ENCODE peak calls at places on chromosome 17, in eight cellular contexts. E is neural progenitor cell, A is uterus, J is left ventricle myocardium inferior, Q is K562, F is adrenal gland, L is right atrium auricular region, C is mucosa of descending colon. H is an unnamed sample.

GRCh38 chr17:78341559-78342437 is 18.1 kb downstream of the SOCS3 start:
- DNase-seq in E (peak; percentile 90), A (peak; percentile 77), J (peak; percentile 85), Q (peak; percentile 88), F (peak; percentile 77), L (no peak), C (peak; percentile 85), H (no peak)

GRCh38 chr17:43758086-43758485 is 505 bp downstream of the SOST start:
- DNase-seq in E (no peak), A (no peak), J (no peak), Q (no peak), F (no peak), L (no peak), C (no peak), H (no peak)

GRCh38 chr17:77266213-77266612 is 125.4 kb downstream of the SEC14L1 start:
- DNase-seq in E (no peak), A (no peak), J (no peak), Q (no peak), F (no peak), L (no peak), C (no peak), H (no peak)

GRCh38 chr17:80221401-80221800 is 1.2 kb downstream of the SLC26A11 start:
- DNase-seq in E (no peak), A (no peak), J (no peak), Q (no peak), F (peak; percentile 51), L (no peak), C (no peak), H (no peak)

GRCh38 chr17:9307313-9307998 is 268.2 kb downstream of the STX8 start:
- DNase-seq in E (peak; percentile 24), A (no peak), J (no peak), Q (no peak), F (no peak), L (no peak), C (no peak), H (no peak)

GRCh38 chr17:45123930-45124796 is 8.2 kb downstream of the PLCD3 start:
- DNase-seq in E (no peak), A (peak; percentile 89), J (no peak), Q (peak; percentile 89), F (peak; percentile 86), L (peak; percentile 82), C (peak; percentile 87), H (peak; percentile 69)

GRCh38 chr17:2637422-2637821 is 44.0 kb downstream of the PAFAH1B1 start:
- DNase-seq in E (no peak), A (no peak), J (no peak), Q (no peak), F (no peak), L (no peak), C (no peak), H (no peak)

GRCh38 chr17:58308173-58308984 is 20.2 kb downstream of the TSPOAP1 start:
- DNase-seq in E (peak; percentile 66), A (no peak), J (no peak), Q (no peak), F (no peak), L (no peak), C (no peak), H (no peak)

GRCh38 chr17:7440113-7440822 is 956 bp downstream of the FGF11 start:
- DNase-seq in E (peak; percentile 73), A (peak; percentile 67), J (peak; percentile 71), Q (peak; percentile 19), F (peak; percentile 89), L (peak; percentile 63), C (peak; percentile 69), H (no peak)

GRCh38 chr17:47945080-47945479 is 3.7 kb downstream of the PNPO start:
- DNase-seq in E (no peak), A (peak; percentile 61), J (no peak), Q (no peak), F (no peak), L (no peak), C (no peak), H (no peak)

GRCh38 chr17:47888293-47888692 is 7.7 kb upstream of the SP2 start:
- DNase-seq in E (no peak), A (no peak), J (no peak), Q (no peak), F (no peak), L (no peak), C (no peak), H (no peak)

GRCh38 chr17:1109606-1110523 is 69.9 kb downstream of the ABR start:
- DNase-seq in E (peak; percentile 78), A (no peak), J (no peak), Q (no peak), F (no peak), L (no peak), C (peak; percentile 91), H (no peak)

GRCh38 chr17:10600551-10600950 is 51.1 kb upstream of the MYH2 start:
- DNase-seq in E (no peak), A (no peak), J (no peak), Q (no peak), F (no peak), L (no peak), C (no peak), H (no peak)

GRCh38 chr17:60506312-60506711 is 19.7 kb downstream of the APPBP2 start:
- DNase-seq in E (no peak), A (no peak), J (no peak), Q (peak; percentile 29), F (no peak), L (no peak), C (no peak), H (no peak)

GRCh38 chr17:30000755-30001257 is 59.4 kb downstream of the EFCAB5 start:
- DNase-seq in E (no peak), A (no peak), J (no peak), Q (no peak), F (no peak), L (no peak), C (no peak), H (no peak)

GRCh38 chr17:44001461-44001920 is 2.9 kb upstream of the NAGS start:
- DNase-seq in E (no peak), A (no peak), J (no peak), Q (no peak), F (no peak), L (no peak), C (peak; percentile 17), H (no peak)

GRCh38 chr17:47735536-47736011 is 2.5 kb downstream of the TBX21 start:
- DNase-seq in E (no peak), A (no peak), J (no peak), Q (no peak), F (no peak), L (no peak), C (no peak), H (no peak)

GRCh38 chr17:29042679-29043538 is at the start of gene PIPOX:
- DNase-seq in E (peak; percentile 92), A (no peak), J (no peak), Q (peak; percentile 38), F (peak; percentile 66), L (no peak), C (no peak), H (no peak)

GRCh38 chr17:27882162-27882840 is 10.9 kb downstream of the LYRM9 start:
- DNase-seq in E (no peak), A (no peak), J (no peak), Q (no peak), F (no peak), L (no peak), C (no peak), H (no peak)

GRCh38 chr17:56324676-56325075 is 171.4 kb downstream of the ANKFN1 start:
- DNase-seq in E (no peak), A (no peak), J (no peak), Q (no peak), F (no peak), L (no peak), C (no peak), H (no peak)

GRCh38 chr17:31915456-31916100 is 14.1 kb upstream of the UTP6 start:
- DNase-seq in E (no peak), A (no peak), J (no peak), Q (no peak), F (no peak), L (no peak), C (no peak), H (no peak)

GRCh38 chr17:80901319-80901718 is 90.3 kb upstream of the CHMP6 start:
- DNase-seq in E (no peak), A (no peak), J (no peak), Q (no peak), F (no peak), L (no peak), C (no peak), H (no peak)

GRCh38 chr17:5885336-5885735 is 184.8 kb upstream of the WSCD1 start:
- DNase-seq in E (no peak), A (no peak), J (no peak), Q (no peak), F (no peak), L (no peak), C (no peak), H (no peak)

GRCh38 chr17:38825762-38826247 is 684 bp upstream of the CWC25 start:
- DNase-seq in E (no peak), A (peak; percentile 17), J (no peak), Q (no peak), F (no peak), L (no peak), C (no peak), H (no peak)
- H3K4me3 ChIP-seq in E (peak overlapping the region; percentile 96), A (peak overlapping the region; percentile 81), J (peak overlapping the region; percentile 77), Q (peak overlapping the region; percentile 68), F (no peak overlapping the region), L (peak overlapping the region; percentile 98), C (no peak overlapping the region), H (peak overlapping the region; percentile 91)

DNA sequence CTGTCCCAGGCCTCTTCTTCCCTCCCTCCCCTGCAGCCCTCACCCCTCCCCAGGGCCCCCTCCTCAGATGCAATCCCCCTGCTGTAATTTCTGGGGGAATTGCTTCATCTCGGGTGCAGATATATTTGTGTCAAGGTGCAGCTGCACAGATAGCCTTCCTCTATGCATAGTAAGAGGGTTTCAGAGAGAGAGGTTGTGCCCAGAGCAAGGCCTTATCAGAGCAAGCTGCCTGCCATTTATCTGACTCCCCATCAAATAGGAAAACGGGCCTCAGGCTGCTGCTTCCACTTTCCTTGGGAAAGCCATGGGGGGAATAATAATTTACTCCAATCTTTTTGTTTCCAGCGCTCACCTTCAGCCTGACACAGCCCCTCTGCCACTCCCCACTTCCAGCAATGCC is 47.3 kb upstream of the LHX1 start:
- DNase-seq in E (no peak), A (no peak), J (no peak), Q (no peak), F (no peak), L (no peak), C (no peak), H (no peak)
- TF ChIP-seq CTCF in E (no peak), A (no peak), J (no peak), Q (no peak), F (no peak), L (no peak), C (no peak), H (no peak)

DNA sequence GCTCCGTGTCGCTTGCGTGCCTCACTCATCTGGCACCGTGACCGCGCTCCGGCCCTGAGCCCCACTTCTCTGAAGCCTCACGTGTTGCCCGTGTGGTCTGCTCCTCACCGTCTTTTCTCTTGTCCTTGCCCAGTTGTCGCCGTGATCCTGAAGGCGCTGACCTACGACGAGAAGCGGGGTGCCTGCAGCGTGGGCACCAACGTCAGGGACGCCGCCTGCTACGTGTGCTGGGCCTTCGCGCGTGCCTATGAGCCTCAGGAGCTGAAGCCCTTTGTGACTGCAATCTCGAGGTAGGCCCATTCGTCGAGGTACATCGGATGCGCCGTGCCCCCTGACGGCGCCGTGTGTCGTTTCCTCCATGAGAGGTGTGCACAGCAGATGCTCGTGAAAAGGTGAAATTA is 30.3 kb upstream of the ZNF750 start:
- DNase-seq in E (no peak), A (no peak), J (no peak), Q (no peak), F (no peak), L (no peak), C (peak; percentile 45), H (no peak)
- H3K4me1 ChIP-seq in E (peaks cover 15% of the 10 kb centered on the region), A (no peaks in the 10 kb centered on the region), J (peaks cover 62% of the 10 kb centered on the region), Q (peaks cover 19% of the 10 kb centered on the region), F (peaks cover 8% of the 10 kb centered on the region), L (no peaks in the 10 kb centered on the region), C (peaks cover 12% of the 10 kb centered on the region), H (no peaks in the 10 kb centered on the region)

GRCh38 chr17:17560975-17561374 is 30.5 kb downstream of the PEMT start:
- DNase-seq in E (no peak), A (no peak), J (no peak), Q (no peak), F (no peak), L (no peak), C (no peak), H (no peak)
- H3K4me3 ChIP-seq in E (no peak overlapping the region), A (no peak overlapping the region), J (no peak overlapping the region), Q (no peak overlapping the region), F (no peak overlapping the region), L (no peak overlapping the region), C (no peak overlapping the region), H (no peak overlapping the region)

H was measured in thoracic aorta.